ENCODE peak calls at places on chromosomes 6 and 20, in five cellular contexts. X is Peyer's patch, H is transverse colon, E is ovary, C is heart left ventricle. R is an unnamed sample.
A peak's percentile ranks its signal among the peaks of the same experiment; 100 is the strongest.

GRCh38 chr6:19896580-19897010 is 59.4 kb downstream of the ID4 start:
- DNase-seq in X (no peak), C (no peak), H (no peak), E (no peak), R (no peak)

GRCh38 chr20:507933-508332 is 35.7 kb downstream of the CSNK2A1 start:
- DNase-seq in H (no peak), X (no peak), E (no peak), C (no peak), R (no peak)

GRCh38 chr6:45548657-45549515 is 171.2 kb upstream of the SUPT3H start:
- DNase-seq in X (no peak), C (no peak), H (peak; percentile 52), E (no peak), R (no peak)

GRCh38 chr20:46350201-46350985 is 42.1 kb upstream of the CDH22 start:
- DNase-seq in H (peak; percentile 37), X (no peak), E (no peak), C (no peak), R (no peak)

GRCh38 chr6:76682842-76683241 is 610.4 kb upstream of the IMPG1 start:
- DNase-seq in C (no peak), H (no peak), X (no peak), E (no peak), R (no peak)

GRCh38 chr20:32452776-32453466 is 94.8 kb downstream of the ASXL1 start:
- DNase-seq in E (peak; percentile 20), H (no peak), C (peak; percentile 45), X (no peak), R (peak; percentile 66)

GRCh38 chr20:17854307-17854903 is 114.2 kb downstream of the SNX5 start:
- DNase-seq in C (no peak), H (peak; percentile 82), X (peak; percentile 71), E (peak; percentile 66), R (no peak)

GRCh38 chr6:20692023-20692422 is 157.8 kb downstream of the CDKAL1 start:
- DNase-seq in H (no peak), C (no peak), E (no peak), X (no peak), R (no peak)

GRCh38 chr6:113414511-113414910 is 442.6 kb upstream of the MARCKS start:
- DNase-seq in C (no peak), E (no peak), H (peak; percentile 23), X (no peak), R (no peak)

GRCh38 chr6:78999737-79000136 is 78.3 kb downstream of the PHIP start:
- DNase-seq in X (no peak), C (no peak), H (no peak), E (no peak), R (no peak)

GRCh38 chr6:139594333-139594965 is 220.0 kb upstream of the CITED2 start:
- DNase-seq in E (no peak), C (no peak), H (peak; percentile 25), X (no peak), R (no peak)

GRCh38 chr6:151014404-151015150 is 149.1 kb downstream of the MTHFD1L start:
- DNase-seq in X (peak; percentile 75), H (peak; percentile 78), C (peak; percentile 72), E (peak; percentile 71), R (peak; percentile 86)

GRCh38 chr20:54622338-54623280 is 147.2 kb downstream of the DOK5 start:
- DNase-seq in E (no peak), X (no peak), H (no peak), C (no peak), R (no peak)

GRCh38 chr6:24581084-24581669 is 64.8 kb downstream of the KIAA0319 start:
- DNase-seq in E (peak; percentile 73), X (peak; percentile 77), H (peak; percentile 81), C (peak; percentile 73), R (peak; percentile 83)

GRCh38 chr6:30769088-30769852 is 24.9 kb upstream of the IER3 start:
- DNase-seq in H (peak; percentile 54), C (no peak), E (peak; percentile 68), X (peak; percentile 60), R (no peak)

GRCh38 chr6:111888928-111889696 is 15.9 kb upstream of the FYN start:
- DNase-seq in E (peak; percentile 48), H (no peak), C (no peak), X (no peak), R (no peak)

GRCh38 chr6:62328607-62329006 is 42.6 kb upstream of the KHDRBS2 start:
- DNase-seq in X (no peak), E (no peak), H (no peak), C (no peak), R (no peak)

GRCh38 chr20:44057698-44058675 is 129.0 kb downstream of the JPH2 start:
- DNase-seq in C (no peak), X (no peak), H (no peak), E (no peak), R (no peak)

GRCh38 chr20:48066851-48067250 is 281.6 kb upstream of the SULF2 start:
- DNase-seq in C (no peak), H (no peak), X (no peak), E (no peak), R (no peak)

GRCh38 chr6:42338573-42339218 is 113.0 kb downstream of the TRERF1 start:
- DNase-seq in H (no peak), X (no peak), C (no peak), E (no peak), R (no peak)

GRCh38 chr6:56046576-56046975 is 171.2 kb upstream of the BMP5 start:
- DNase-seq in H (peak; percentile 7), X (no peak), E (no peak), C (peak; percentile 70), R (peak; percentile 70)

GRCh38 chr20:3262566-3262965 is 23.6 kb upstream of the SLC4A11 start:
- DNase-seq in H (no peak), C (no peak), E (no peak), X (no peak), R (no peak)

GRCh38 chr6:170032706-170033309 is 258.1 kb downstream of the DLL1 start:
- DNase-seq in X (peak; percentile 22), H (no peak), C (no peak), E (no peak), R (peak; percentile 39)

GRCh38 chr6:13597073-13597472 is 18.1 kb upstream of the NOL7 start:
- DNase-seq in C (no peak), E (no peak), H (no peak), X (no peak), R (no peak)

GRCh38 chr6:31114970-31115849 is 610 bp downstream of the PSORS1C1 start:
- DNase-seq in H (no peak), E (no peak), C (no peak), X (peak; percentile 44), R (peak; percentile 9)

GRCh38 chr6:121297699-121298098 is 36.6 kb downstream of the TBC1D32 start:
- DNase-seq in X (no peak), E (no peak), H (no peak), C (no peak), R (no peak)

GRCh38 chr6:30647802-30648460 is 998 bp downstream of the C6orf136 start:
- DNase-seq in X (no peak), E (no peak), H (no peak), C (no peak), R (no peak)

GRCh38 chr6:149065658-149066556 is 251.6 kb upstream of the TAB2 start:
- DNase-seq in E (no peak), X (no peak), H (no peak), C (no peak), R (peak; percentile 79)

GRCh38 chr6:135221042-135221441 is 39.9 kb downstream of the MYB start:
- DNase-seq in E (no peak), H (no peak), X (no peak), C (no peak), R (no peak)
- TF ChIP-seq CTCF in E (no peak), H (no peak), X (no peak), C (no peak), R (no peak)

DNA sequence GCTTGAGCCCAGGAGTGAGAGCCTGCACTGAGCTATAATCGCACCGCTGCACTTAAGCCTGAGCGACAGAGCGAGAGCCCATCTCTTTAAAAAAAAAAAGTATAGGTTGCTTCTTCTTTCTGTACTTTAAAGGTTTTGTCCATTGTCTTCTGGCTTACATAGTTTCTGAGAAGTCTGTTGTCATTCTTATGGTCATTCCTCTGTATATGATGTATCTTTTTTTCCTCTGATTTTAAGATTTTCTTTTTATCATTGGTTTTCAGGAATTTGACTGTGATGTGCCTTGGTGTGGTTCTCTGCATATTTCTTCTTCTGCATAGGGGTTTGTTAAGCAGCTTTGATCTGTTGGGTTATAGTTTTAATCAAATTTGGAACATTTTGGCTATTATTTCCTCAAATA is 29.1 kb downstream of the QRSL1 start:
- DNase-seq in H (no peak), E (no peak), X (no peak), C (no peak), R (no peak)
- H3K36me3 ChIP-seq in H (peaks cover 6% of the 10 kb centered on the region), E (no peaks in the 10 kb centered on the region), X (peaks cover 89% of the 10 kb centered on the region), C (no peaks in the 10 kb centered on the region), R (peaks cover 13% of the 10 kb centered on the region)

GRCh38 chr6:36595168-36595818 is 1.1 kb downstream of the SRSF3 start:
- DNase-seq in H (no peak), X (no peak), C (no peak), E (peak; percentile 56), R (no peak)
- TF ChIP-seq POLR2A in H (peak; percentile 7), X (no peak), C (no peak), E (no peak), R (no peak)

GRCh38 chr6:165817771-165818170 is 154.7 kb upstream of the PDE10A start:
- DNase-seq in H (no peak), X (no peak), C (no peak), E (no peak), R (no peak)
- TF ChIP-seq CTCF in H (no peak), X (no peak), C (no peak), E (no peak), R (no peak)

GRCh38 chr20:38999217-38999616 is 37.1 kb downstream of the DHX35 start:
- DNase-seq in E (no peak), C (no peak), X (no peak), H (no peak), R (no peak)
- H3K36me3 ChIP-seq in E (no peaks in the 10 kb centered on the region), C (no peaks in the 10 kb centered on the region), X (peaks cover 76% of the 10 kb centered on the region), H (no peaks in the 10 kb centered on the region), R (peaks cover 76% of the 10 kb centered on the region)

DNA sequence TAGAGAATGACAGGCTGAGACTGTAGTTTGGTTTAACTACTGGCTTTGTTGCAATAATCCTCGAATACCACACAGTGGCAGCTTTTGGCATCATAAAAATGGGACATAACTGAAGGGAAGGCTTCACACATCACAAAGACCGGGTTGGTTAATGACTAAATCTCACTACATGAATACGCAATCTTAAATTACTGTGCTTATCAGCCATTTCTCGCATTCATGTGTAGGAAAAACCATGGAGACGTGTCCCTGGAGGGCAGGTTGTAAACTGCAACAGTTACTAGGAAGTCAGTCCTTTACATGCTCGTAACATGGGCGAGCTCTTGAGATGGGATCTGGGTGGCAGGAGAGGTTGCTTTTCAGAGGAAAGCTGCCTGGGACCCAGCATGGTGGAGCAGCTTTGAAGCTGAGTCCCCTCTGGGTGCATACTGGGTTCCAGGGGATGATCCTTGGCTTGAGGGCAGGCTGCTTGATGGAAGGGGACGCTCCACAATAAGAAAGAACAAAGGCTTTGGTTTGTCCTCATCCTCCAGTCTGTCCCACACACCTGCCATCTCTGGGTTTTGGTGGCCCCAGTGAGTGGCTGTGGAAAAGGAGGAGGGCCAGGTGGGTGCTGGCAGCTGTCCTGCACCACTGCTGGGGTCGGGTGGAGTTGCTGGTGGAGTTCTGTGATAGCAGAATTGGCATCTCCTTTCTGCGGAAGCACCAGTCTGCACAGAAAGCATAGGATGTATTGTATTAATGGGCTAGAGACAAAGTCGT is 2.1 kb downstream of the RPS21 start:
- DNase-seq in C (no peak), H (no peak), X (no peak), E (no peak), R (no peak)
- TF ChIP-seq POLR2A in C (no peak), H (no peak), X (no peak), E (no peak), R (no peak)

GRCh38 chr20:40670251-40670650 is 18.8 kb downstream of the MAFB start:
- DNase-seq in X (no peak), H (no peak), E (no peak), C (no peak), R (no peak)
- TF ChIP-seq CTCF in X (no peak), H (no peak), E (no peak), C (no peak), R (no peak)